ENCODE peak calls at places on chromosomes 16 and 17, in seven cellular contexts. Z is thoracic aorta, Y is stomach, D is IMR-90, G is tibial artery, P is OCI-LY7, K is spleen. U is an unnamed sample.

GRCh38 chr17:31533546-31534155 is 142.2 kb downstream of the RAB11FIP4 start:
- DNase-seq in G (no peak), P (peak; percentile 41), Z (no peak), D (peak; percentile 88), Y (peak; percentile 40), K (peak; percentile 80), U (no peak)

GRCh38 chr17:47719411-47720152 is 13.5 kb upstream of the TBX21 start:
- DNase-seq in Z (no peak), Y (no peak), G (no peak), K (no peak), D (peak; percentile 72), P (no peak), U (no peak)

GRCh38 chr16:10093564-10093963 is 88.7 kb downstream of the GRIN2A start:
- DNase-seq in D (no peak), P (no peak), Y (no peak), Z (no peak), G (no peak), K (no peak), U (no peak)

GRCh38 chr17:52710363-52710901 is 551.9 kb upstream of the CA10 start:
- DNase-seq in K (no peak), Y (no peak), D (no peak), G (no peak), P (no peak), Z (no peak), U (no peak)

GRCh38 chr16:19269098-19269497 is 16.4 kb upstream of the CLEC19A start:
- DNase-seq in D (no peak), Z (no peak), G (no peak), Y (no peak), K (no peak), P (no peak), U (no peak)

GRCh38 chr17:40448639-40449261 is 5.5 kb downstream of the IGFBP4 start:
- DNase-seq in Y (peak; percentile 70), P (no peak), Z (no peak), K (no peak), D (peak; percentile 29), G (peak; percentile 88), U (no peak)

GRCh38 chr16:12898556-12898955 is 2.8 kb upstream of the SHISA9 start:
- DNase-seq in K (no peak), D (no peak), G (no peak), Y (no peak), Z (no peak), P (peak; percentile 24), U (no peak)

GRCh38 chr17:50469005-50469605 is 425 bp upstream of the CHAD start:
- DNase-seq in P (no peak), Y (no peak), D (no peak), Z (no peak), K (peak; percentile 66), G (no peak), U (no peak)

GRCh38 chr17:7509937-7510336 is 25.8 kb downstream of the POLR2A start:
- DNase-seq in D (no peak), Y (no peak), P (no peak), K (no peak), Z (no peak), G (no peak), U (no peak)

GRCh38 chr17:68579194-68579900 is 21.8 kb downstream of the FAM20A start:
- DNase-seq in Z (no peak), D (no peak), Y (no peak), P (no peak), G (no peak), K (no peak), U (no peak)

GRCh38 chr16:85352221-85352620 is 239.9 kb upstream of the CIBAR2 start:
- DNase-seq in Y (no peak), K (no peak), D (no peak), G (no peak), Z (no peak), P (no peak), U (no peak)

GRCh38 chr16:74230126-74230525 is 66.5 kb upstream of the PSMD7 start:
- DNase-seq in K (no peak), G (no peak), Z (no peak), P (no peak), Y (no peak), D (no peak), U (no peak)

GRCh38 chr17:77501101-77501566 is 360.4 kb downstream of the SEC14L1 start:
- DNase-seq in P (peak; percentile 56), Z (no peak), K (peak; percentile 65), D (no peak), Y (no peak), G (peak; percentile 61), U (no peak)

GRCh38 chr17:79776378-79777165 is 1.4 kb upstream of the CBX2 start:
- DNase-seq in Z (no peak), P (no peak), K (no peak), D (no peak), G (no peak), Y (no peak), U (no peak)

GRCh38 chr17:56593073-56593740 is at the start of gene NOG:
- DNase-seq in Z (no peak), K (peak; percentile 78), P (no peak), Y (no peak), G (peak; percentile 70), D (peak; percentile 54), U (peak; percentile 45)

GRCh38 chr16:85354623-85355514 is 242.6 kb upstream of the CIBAR2 start:
- DNase-seq in G (no peak), Y (no peak), D (peak; percentile 87), P (no peak), Z (no peak), K (no peak), U (no peak)

GRCh38 chr17:10099051-10099571 is 99.3 kb downstream of the GAS7 start:
- DNase-seq in K (no peak), D (peak; percentile 57), Z (no peak), G (no peak), Y (no peak), P (no peak), U (no peak)

GRCh38 chr17:73814070-73814469 is 169.8 kb upstream of the SDK2 start:
- DNase-seq in D (no peak), K (no peak), Y (no peak), Z (no peak), P (peak; percentile 37), G (no peak), U (no peak)

GRCh38 chr16:57984443-57985203 is 13.7 kb upstream of the CNGB1 start:
- DNase-seq in D (peak; percentile 62), P (no peak), Z (no peak), Y (peak; percentile 87), K (peak; percentile 95), G (peak; percentile 79), U (peak; percentile 67)

GRCh38 chr16:78896280-78896679 is 704.3 kb downstream of the MAF start:
- DNase-seq in Y (no peak), G (no peak), D (no peak), Z (no peak), K (no peak), P (no peak), U (no peak)

GRCh38 chr16:67470314-67470713 is 10.6 kb downstream of the ATP6V0D1 start:
- DNase-seq in D (no peak), Y (peak; percentile 91), Z (no peak), K (peak; percentile 82), G (peak; percentile 86), P (no peak), U (peak; percentile 89)

GRCh38 chr16:66678314-66678713 is 18.2 kb downstream of the CMTM4 start:
- DNase-seq in D (no peak), P (no peak), Y (no peak), K (no peak), G (no peak), Z (no peak), U (no peak)

GRCh38 chr16:75579435-75579834 is 13.3 kb downstream of the GABARAPL2 start:
- DNase-seq in Z (no peak), G (no peak), K (no peak), Y (no peak), D (no peak), P (no peak), U (no peak)

GRCh38 chr16:75578212-75578611 is 12.0 kb downstream of the GABARAPL2 start:
- DNase-seq in Y (no peak), D (no peak), P (no peak), K (no peak), G (peak; percentile 28), Z (no peak), U (no peak)

GRCh38 chr16:75578725-75579124 is 12.5 kb downstream of the GABARAPL2 start:
- DNase-seq in D (no peak), G (no peak), Z (no peak), P (no peak), K (no peak), Y (no peak), U (no peak)

GRCh38 chr16:75575976-75576375 is 9.8 kb downstream of the GABARAPL2 start:
- DNase-seq in Z (no peak), Y (no peak), D (no peak), G (no peak), P (no peak), K (no peak), U (no peak)

DNA sequence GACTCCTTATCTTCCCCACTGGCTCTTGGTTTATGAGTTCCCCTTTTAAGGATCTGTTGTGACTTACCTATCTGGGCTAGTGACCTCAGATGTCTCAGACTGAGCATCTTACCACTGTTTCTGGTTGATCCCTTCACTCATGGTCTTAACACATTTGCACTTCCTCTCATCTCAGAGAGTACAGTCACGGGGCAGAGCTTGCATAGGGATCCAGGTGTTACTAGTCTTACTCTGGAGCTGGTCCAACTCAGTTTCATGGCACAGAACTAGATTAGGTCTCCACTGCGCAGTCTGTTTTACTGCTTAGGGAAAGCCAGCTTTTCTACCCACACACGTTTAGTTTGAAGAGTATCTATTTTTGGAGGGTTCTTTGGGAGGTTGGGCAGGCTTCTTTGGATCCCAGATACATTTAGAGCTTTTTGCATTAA is 10.2 kb downstream of the GABARAPL2 start:
- DNase-seq in K (no peak), G (peak; percentile 5), P (no peak), D (no peak), Y (no peak), Z (no peak), U (no peak)
- H3K36me3 ChIP-seq in K (no peaks in the 10 kb centered on the region), G (peaks cover 89% of the 10 kb centered on the region), P (peaks cover 91% of the 10 kb centered on the region), D (peaks cover 60% of the 10 kb centered on the region), Y (peaks cover 90% of the 10 kb centered on the region), Z (peaks cover 35% of the 10 kb centered on the region), U (peaks cover 100% of the 10 kb centered on the region)

GRCh38 chr16:77169650-77170236 is 21.2 kb upstream of the MON1B start:
- DNase-seq in Z (no peak), K (no peak), P (peak; percentile 65), D (peak; percentile 34), Y (peak; percentile 47), G (no peak), U (no peak)
- TF ChIP-seq CTCF in Z (no peak), K (peak; percentile 65), P (peak; percentile 91), D (peak; percentile 38), Y (no peak), G (peak; percentile 17), U (peak; percentile 28)

GRCh38 chr17:41965694-41966375 is 760 bp upstream of the CNP start:
- DNase-seq in D (peak; percentile 38), Z (no peak), G (peak; percentile 79), P (peak; percentile 50), K (peak; percentile 86), Y (peak; percentile 89), U (peak; percentile 58)
- H3K4me1 ChIP-seq in D (peaks cover 11% of the 10 kb centered on the region), Z (peaks cover 4% of the 10 kb centered on the region), G (no peaks in the 10 kb centered on the region), P (peaks cover 35% of the 10 kb centered on the region), K (peaks cover 41% of the 10 kb centered on the region), Y (peaks cover 55% of the 10 kb centered on the region), U (peaks cover 36% of the 10 kb centered on the region)

DNA sequence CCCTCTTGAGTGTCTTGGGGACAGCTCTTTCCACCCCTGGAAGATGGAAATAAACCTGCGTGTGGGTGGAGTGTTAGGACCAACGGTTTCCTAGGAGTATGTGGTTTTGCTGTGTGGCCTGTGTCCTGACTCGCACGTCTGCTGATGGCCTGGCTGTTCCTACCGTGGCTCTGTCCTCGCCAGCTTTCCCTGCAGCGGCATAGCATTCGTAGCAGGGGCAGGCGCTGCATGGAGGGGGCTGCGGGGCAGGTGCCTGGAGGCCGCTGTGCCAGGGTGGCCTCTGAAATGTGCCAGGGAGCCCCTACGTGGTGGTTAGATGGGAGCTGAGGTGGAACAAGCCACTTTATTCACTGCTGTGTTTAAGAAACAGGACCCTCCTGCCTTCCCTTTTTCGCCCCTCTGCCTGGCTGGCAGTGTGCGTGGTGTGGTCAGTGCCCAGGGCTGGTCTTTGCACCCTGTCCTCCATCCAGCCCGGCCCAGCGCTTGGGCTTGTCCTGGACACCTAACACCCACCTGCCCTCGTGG is 10.6 kb downstream of the SLC16A3 start:
- DNase-seq in P (no peak), Y (no peak), G (peak; percentile 68), K (no peak), Z (no peak), D (no peak), U (no peak)
- H3K36me3 ChIP-seq in P (peaks cover 22% of the 10 kb centered on the region), Y (peaks cover 53% of the 10 kb centered on the region), G (peaks cover 17% of the 10 kb centered on the region), K (peaks cover 8% of the 10 kb centered on the region), Z (peaks cover 14% of the 10 kb centered on the region), D (peaks cover 73% of the 10 kb centered on the region), U (no peaks in the 10 kb centered on the region)